ENCODE peak calls at places on chromosomes 11 and 22, in six cellular contexts. L, A, X, B, E and G are unnamed samples.

GRCh38 chr11:32173977-32174376 is 83.1 kb downstream of the RCN1 start:
- DNase-seq in E (no peak), B (no peak), A (no peak), X (no peak), L (no peak), G (no peak)

GRCh38 chr11:114606003-114606801 is 10.6 kb upstream of the NXPE4 start:
- DNase-seq in L (no peak), X (peak; percentile 77), A (no peak), E (no peak), B (no peak), G (no peak)

GRCh38 chr11:100923555-100923954 is 206.1 kb downstream of the PGR start:
- DNase-seq in A (no peak), E (no peak), X (no peak), B (no peak), L (no peak), G (no peak)

GRCh38 chr11:19241260-19242183 is 777 bp upstream of the E2F8 start:
- DNase-seq in B (peak; percentile 28), X (peak; percentile 71), E (peak; percentile 51), L (no peak), A (peak; percentile 33), G (no peak)

GRCh38 chr11:92130432-92130831 is 94.2 kb upstream of the FAT3 start:
- DNase-seq in X (no peak), L (no peak), A (no peak), B (no peak), E (no peak), G (no peak)

GRCh38 chr11:24762076-24762475 is 265.2 kb downstream of the LUZP2 start:
- DNase-seq in L (no peak), E (no peak), X (no peak), A (no peak), B (no peak), G (no peak)

GRCh38 chr11:65708451-65708850 is 3.6 kb upstream of the KAT5 start:
- DNase-seq in X (no peak), L (no peak), B (no peak), E (no peak), A (no peak), G (no peak)

GRCh38 chr22:30321461-30321860 is 5.3 kb downstream of the TBC1D10A start:
- DNase-seq in E (no peak), A (no peak), L (no peak), B (no peak), X (no peak), G (no peak)

GRCh38 chr11:96012086-96012824 is 88.3 kb upstream of the MTMR2 start:
- DNase-seq in A (peak; percentile 34), X (peak; percentile 73), E (no peak), B (no peak), L (peak; percentile 69), G (peak; percentile 69)

GRCh38 chr11:31240340-31240904 is 129.1 kb downstream of the DCDC1 start:
- DNase-seq in E (no peak), L (peak; percentile 11), X (peak; percentile 47), A (no peak), B (no peak), G (peak; percentile 28)

GRCh38 chr11:96074551-96075309 is 150.8 kb upstream of the MTMR2 start:
- DNase-seq in L (no peak), B (no peak), A (no peak), E (no peak), X (no peak), G (no peak)

GRCh38 chr11:28836285-28837081 is 728.3 kb downstream of the METTL15 start:
- DNase-seq in B (no peak), E (peak; percentile 34), X (no peak), L (peak; percentile 72), A (no peak), G (peak; percentile 33)

GRCh38 chr11:43936081-43936480 is 6.4 kb upstream of the C11orf96 start:
- DNase-seq in A (no peak), B (no peak), E (no peak), X (no peak), L (no peak), G (no peak)

GRCh38 chr11:126072141-126072741 is 9.6 kb upstream of the CDON start:
- DNase-seq in L (no peak), B (no peak), X (no peak), A (no peak), E (no peak), G (no peak)

GRCh38 chr22:49042066-49042465 is 785.6 kb downstream of the BRD1 start:
- DNase-seq in X (no peak), E (no peak), A (no peak), L (no peak), B (no peak), G (no peak)

GRCh38 chr11:7252683-7253213 is 1.0 kb downstream of the SYT9 start:
- DNase-seq in L (no peak), A (peak; percentile 17), X (no peak), B (no peak), E (no peak), G (no peak)

GRCh38 chr11:114129699-114130659 is 70.5 kb downstream of the ZBTB16 start:
- DNase-seq in B (no peak), E (no peak), A (no peak), L (no peak), X (no peak), G (no peak)